ENCODE peak calls at places on chromosomes 5 and 9, in seven cellular contexts. One of them, this sample, is unnamed.

GRCh38 chr5:60978968-60979367 is 34.0 kb downstream of the NDUFAF2 start:
- DNase-seq in HCT116: no peak
- DNase-seq in K562: peak
- DNase-seq in neural crest cell: no peak
- DNase-seq in A549: no peak
- DNase-seq in left ventricle myocardium inferior: no peak
- DNase-seq in fibroblast of the aortic adventitia: no peak
- DNase-seq in this sample: no peak

GRCh38 chr5:17424674-17425073 is 73.4 kb upstream of the TAF11L2 start:
- DNase-seq in left ventricle myocardium inferior: no peak
- DNase-seq in fibroblast of the aortic adventitia: no peak
- DNase-seq in K562: no peak
- DNase-seq in neural crest cell: no peak
- DNase-seq in HCT116: no peak
- DNase-seq in A549: no peak
- DNase-seq in this sample: no peak

GRCh38 chr9:72365525-72366256 is 683 bp upstream of the ZFAND5 start:
- DNase-seq in neural crest cell: peak
- DNase-seq in left ventricle myocardium inferior: peak
- DNase-seq in K562: no peak
- DNase-seq in HCT116: no peak
- DNase-seq in fibroblast of the aortic adventitia: peak
- DNase-seq in A549: peak
- DNase-seq in this sample: peak

GRCh38 chr9:133767625-133768024 is 29.5 kb upstream of the SARDH start:
- DNase-seq in HCT116: no peak
- DNase-seq in left ventricle myocardium inferior: no peak
- DNase-seq in neural crest cell: no peak
- DNase-seq in fibroblast of the aortic adventitia: no peak
- DNase-seq in A549: no peak
- DNase-seq in K562: no peak
- DNase-seq in this sample: no peak

GRCh38 chr9:125521462-125522327 is 185.3 kb downstream of the MAPKAP1 start:
- DNase-seq in K562: no peak
- DNase-seq in HCT116: peak
- DNase-seq in fibroblast of the aortic adventitia: peak
- DNase-seq in A549: peak
- DNase-seq in left ventricle myocardium inferior: no peak
- DNase-seq in neural crest cell: no peak
- DNase-seq in this sample: no peak

GRCh38 chr5:123721721-123722276 is 209.8 kb downstream of the CSNK1G3 start:
- DNase-seq in K562: no peak
- DNase-seq in A549: no peak
- DNase-seq in left ventricle myocardium inferior: no peak
- DNase-seq in HCT116: no peak
- DNase-seq in fibroblast of the aortic adventitia: no peak
- DNase-seq in neural crest cell: no peak
- DNase-seq in this sample: no peak

GRCh38 chr9:124164800-124165199 is 92.9 kb upstream of the NEK6 start:
- DNase-seq in K562: no peak
- DNase-seq in left ventricle myocardium inferior: peak
- DNase-seq in fibroblast of the aortic adventitia: peak
- DNase-seq in A549: no peak
- DNase-seq in neural crest cell: no peak
- DNase-seq in HCT116: no peak
- DNase-seq in this sample: no peak

GRCh38 chr5:126534543-126534942 is 60.5 kb downstream of the ALDH7A1 start:
- DNase-seq in neural crest cell: no peak
- DNase-seq in A549: no peak
- DNase-seq in HCT116: no peak
- DNase-seq in fibroblast of the aortic adventitia: no peak
- DNase-seq in left ventricle myocardium inferior: no peak
- DNase-seq in K562: no peak
- DNase-seq in this sample: no peak

GRCh38 chr9:4547016-4547415 is 56.7 kb downstream of the SLC1A1 start:
- DNase-seq in K562: no peak
- DNase-seq in left ventricle myocardium inferior: no peak
- DNase-seq in neural crest cell: no peak
- DNase-seq in fibroblast of the aortic adventitia: peak
- DNase-seq in HCT116: no peak
- DNase-seq in A549: no peak
- DNase-seq in this sample: no peak

GRCh38 chr9:136464241-136464640 is 18.6 kb downstream of the SEC16A start:
- DNase-seq in HCT116: no peak
- DNase-seq in A549: no peak
- DNase-seq in neural crest cell: no peak
- DNase-seq in left ventricle myocardium inferior: no peak
- DNase-seq in fibroblast of the aortic adventitia: no peak
- DNase-seq in K562: no peak
- DNase-seq in this sample: no peak

GRCh38 chr5:142491260-142491659 is 166.4 kb upstream of the SPRY4 start:
- DNase-seq in HCT116: no peak
- DNase-seq in A549: no peak
- DNase-seq in fibroblast of the aortic adventitia: no peak
- DNase-seq in K562: no peak
- DNase-seq in neural crest cell: peak
- DNase-seq in left ventricle myocardium inferior: no peak
- DNase-seq in this sample: no peak

GRCh38 chr5:56608216-56608925 is 207.0 kb upstream of the MAP3K1 start:
- DNase-seq in left ventricle myocardium inferior: no peak
- DNase-seq in A549: no peak
- DNase-seq in HCT116: no peak
- DNase-seq in fibroblast of the aortic adventitia: no peak
- DNase-seq in K562: no peak
- DNase-seq in neural crest cell: no peak
- DNase-seq in this sample: no peak

GRCh38 chr9:93129691-93130500 is 4.2 kb downstream of the NINJ1 start:
- DNase-seq in HCT116: no peak
- DNase-seq in neural crest cell: no peak
- DNase-seq in fibroblast of the aortic adventitia: no peak
- DNase-seq in A549: no peak
- DNase-seq in K562: no peak
- DNase-seq in left ventricle myocardium inferior: peak
- DNase-seq in this sample: no peak

GRCh38 chr5:65961644-65962043 is 35.3 kb downstream of the ERBIN start:
- DNase-seq in A549: no peak
- DNase-seq in fibroblast of the aortic adventitia: peak
- DNase-seq in K562: peak
- DNase-seq in neural crest cell: no peak
- DNase-seq in left ventricle myocardium inferior: no peak
- DNase-seq in HCT116: no peak
- DNase-seq in this sample: no peak

GRCh38 chr5:111929261-111929660 is 172.3 kb upstream of the NREP start:
- DNase-seq in neural crest cell: no peak
- DNase-seq in HCT116: no peak
- DNase-seq in A549: no peak
- DNase-seq in fibroblast of the aortic adventitia: no peak
- DNase-seq in K562: no peak
- DNase-seq in left ventricle myocardium inferior: no peak
- DNase-seq in this sample: no peak

GRCh38 chr5:112529525-112529924 is 110.4 kb upstream of the EPB41L4A start:
- DNase-seq in K562: peak
- DNase-seq in left ventricle myocardium inferior: no peak
- DNase-seq in neural crest cell: no peak
- DNase-seq in HCT116: peak
- DNase-seq in A549: no peak
- DNase-seq in fibroblast of the aortic adventitia: peak
- DNase-seq in this sample: no peak

GRCh38 chr5:154962494-154962893 is 21.6 kb downstream of the MRPL22 start:
- DNase-seq in K562: no peak
- DNase-seq in left ventricle myocardium inferior: no peak
- DNase-seq in HCT116: no peak
- DNase-seq in neural crest cell: no peak
- DNase-seq in A549: no peak
- DNase-seq in fibroblast of the aortic adventitia: no peak
- DNase-seq in this sample: no peak

GRCh38 chr9:95092321-95093072 is 225.0 kb downstream of the FANCC start:
- DNase-seq in neural crest cell: no peak
- DNase-seq in K562: no peak
- DNase-seq in fibroblast of the aortic adventitia: peak
- DNase-seq in left ventricle myocardium inferior: no peak
- DNase-seq in A549: no peak
- DNase-seq in HCT116: peak
- DNase-seq in this sample: no peak

GRCh38 chr9:6449645-6450044 is 36.6 kb downstream of the UHRF2 start:
- DNase-seq in fibroblast of the aortic adventitia: no peak
- DNase-seq in left ventricle myocardium inferior: no peak
- DNase-seq in A549: no peak
- DNase-seq in K562: no peak
- DNase-seq in neural crest cell: no peak
- DNase-seq in HCT116: no peak
- DNase-seq in this sample: no peak

GRCh38 chr5:83562207-83562606 is 90.7 kb downstream of the VCAN start:
- DNase-seq in K562: no peak
- DNase-seq in neural crest cell: no peak
- DNase-seq in left ventricle myocardium inferior: no peak
- DNase-seq in HCT116: no peak
- DNase-seq in fibroblast of the aortic adventitia: no peak
- DNase-seq in A549: no peak
- DNase-seq in this sample: no peak

GRCh38 chr9:6567140-6567591 is 78.4 kb downstream of the GLDC start:
- DNase-seq in fibroblast of the aortic adventitia: peak
- DNase-seq in A549: peak
- DNase-seq in HCT116: peak
- DNase-seq in K562: no peak
- DNase-seq in left ventricle myocardium inferior: no peak
- DNase-seq in neural crest cell: no peak
- DNase-seq in this sample: no peak

GRCh38 chr5:119257613-119258012 is 98.2 kb upstream of the TNFAIP8 start:
- DNase-seq in neural crest cell: no peak
- DNase-seq in left ventricle myocardium inferior: no peak
- DNase-seq in fibroblast of the aortic adventitia: no peak
- DNase-seq in A549: no peak
- DNase-seq in K562: no peak
- DNase-seq in HCT116: no peak
- DNase-seq in this sample: no peak

GRCh38 chr5:119250946-119251901 is 104.6 kb upstream of the TNFAIP8 start:
- DNase-seq in fibroblast of the aortic adventitia: peak
- DNase-seq in A549: no peak
- DNase-seq in HCT116: no peak
- DNase-seq in neural crest cell: no peak
- DNase-seq in K562: no peak
- DNase-seq in left ventricle myocardium inferior: no peak
- DNase-seq in this sample: no peak

GRCh38 chr5:119255571-119256356 is 100.1 kb upstream of the TNFAIP8 start:
- DNase-seq in K562: peak
- DNase-seq in HCT116: peak
- DNase-seq in left ventricle myocardium inferior: no peak
- DNase-seq in neural crest cell: no peak
- DNase-seq in fibroblast of the aortic adventitia: no peak
- DNase-seq in A549: no peak
- DNase-seq in this sample: no peak
- TF ChIP-seq CTCF in K562: peak
- TF ChIP-seq CTCF in HCT116: peak
- TF ChIP-seq CTCF in left ventricle myocardium inferior: no peak
- TF ChIP-seq CTCF in neural crest cell: no peak
- TF ChIP-seq CTCF in fibroblast of the aortic adventitia: no peak
- TF ChIP-seq CTCF in A549: no peak
- TF ChIP-seq CTCF in this sample: peak

GRCh38 chr5:149072376-149072775 is 9.5 kb upstream of the SH3TC2 start:
- DNase-seq in K562: no peak
- DNase-seq in left ventricle myocardium inferior: no peak
- DNase-seq in HCT116: no peak
- DNase-seq in fibroblast of the aortic adventitia: no peak
- DNase-seq in A549: no peak
- DNase-seq in neural crest cell: no peak
- DNase-seq in this sample: no peak

GRCh38 chr5:149071756-149072155 is 8.9 kb upstream of the SH3TC2 start:
- DNase-seq in A549: no peak
- DNase-seq in neural crest cell: no peak
- DNase-seq in K562: no peak
- DNase-seq in fibroblast of the aortic adventitia: no peak
- DNase-seq in left ventricle myocardium inferior: no peak
- DNase-seq in HCT116: no peak
- DNase-seq in this sample: no peak

GRCh38 chr5:149072791-149073190 is 9.9 kb upstream of the SH3TC2 start:
- DNase-seq in K562: no peak
- DNase-seq in A549: no peak
- DNase-seq in neural crest cell: no peak
- DNase-seq in left ventricle myocardium inferior: no peak
- DNase-seq in HCT116: no peak
- DNase-seq in fibroblast of the aortic adventitia: no peak
- DNase-seq in this sample: no peak

GRCh38 chr5:149069711-149070110 is 6.8 kb upstream of the SH3TC2 start:
- DNase-seq in fibroblast of the aortic adventitia: peak
- DNase-seq in HCT116: no peak
- DNase-seq in left ventricle myocardium inferior: peak
- DNase-seq in K562: no peak
- DNase-seq in A549: no peak
- DNase-seq in neural crest cell: no peak
- DNase-seq in this sample: no peak

DNA sequence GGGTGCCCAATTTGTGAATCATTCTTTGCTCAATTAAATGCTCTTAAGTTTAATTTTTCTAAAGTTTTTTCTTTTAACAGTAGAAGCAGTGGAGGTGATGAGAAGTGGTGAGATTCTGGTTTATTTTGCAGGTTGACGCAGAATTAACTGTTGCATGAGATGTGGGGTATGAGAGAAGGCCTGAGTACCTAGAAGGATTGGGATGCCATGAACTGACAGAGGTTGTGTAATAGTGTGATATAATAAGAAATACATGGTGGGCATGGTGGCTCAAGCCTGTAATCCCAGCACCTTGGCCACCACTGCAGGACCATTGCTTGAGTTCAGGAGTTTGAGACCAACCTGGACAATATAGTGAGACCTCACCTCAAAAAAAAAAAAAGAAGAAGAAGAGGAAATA is 8.4 kb upstream of the SH3TC2 start:
- DNase-seq in neural crest cell: no peak
- DNase-seq in fibroblast of the aortic adventitia: no peak
- DNase-seq in left ventricle myocardium inferior: no peak
- DNase-seq in A549: no peak
- DNase-seq in HCT116: no peak
- DNase-seq in K562: no peak
- DNase-seq in this sample: no peak
- TF ChIP-seq CTCF in neural crest cell: no peak
- TF ChIP-seq CTCF in fibroblast of the aortic adventitia: no peak
- TF ChIP-seq CTCF in left ventricle myocardium inferior: no peak
- TF ChIP-seq CTCF in A549: no peak
- TF ChIP-seq CTCF in HCT116: no peak
- TF ChIP-seq CTCF in K562: no peak
- TF ChIP-seq CTCF in this sample: no peak

GRCh38 chr9:83920469-83920941 is 727 bp downstream of the KIF27 start:
- DNase-seq in neural crest cell: no peak
- DNase-seq in fibroblast of the aortic adventitia: peak
- DNase-seq in A549: peak
- DNase-seq in left ventricle myocardium inferior: no peak
- DNase-seq in K562: peak
- DNase-seq in HCT116: no peak
- DNase-seq in this sample: peak
- TF ChIP-seq CTCF in neural crest cell: no peak
- TF ChIP-seq CTCF in fibroblast of the aortic adventitia: peak
- TF ChIP-seq CTCF in A549: peak
- TF ChIP-seq CTCF in left ventricle myocardium inferior: no peak
- TF ChIP-seq CTCF in K562: peak
- TF ChIP-seq CTCF in HCT116: peak
- TF ChIP-seq CTCF in this sample: peak

DNA sequence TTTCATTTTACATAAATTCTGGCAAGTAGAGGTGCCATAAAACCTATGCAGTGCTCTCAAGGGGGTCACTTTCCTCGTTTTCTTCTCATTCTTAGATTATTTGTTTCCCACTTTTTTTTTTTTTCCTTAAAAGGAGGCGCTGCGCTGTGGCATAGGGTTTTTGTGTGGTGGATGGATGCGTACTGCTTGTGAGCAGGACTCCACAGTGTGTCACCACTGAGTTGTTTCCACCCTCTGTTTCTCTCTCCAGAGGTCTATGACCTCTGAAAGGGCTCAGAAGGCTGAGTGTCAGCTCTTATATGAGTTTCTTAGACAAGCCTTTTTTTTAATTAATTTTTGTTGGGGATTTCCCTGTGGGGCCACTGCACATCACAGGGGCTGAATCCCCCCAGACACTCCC is 13.6 kb upstream of the CLTB start:
- DNase-seq in neural crest cell: no peak
- DNase-seq in left ventricle myocardium inferior: no peak
- DNase-seq in K562: no peak
- DNase-seq in fibroblast of the aortic adventitia: no peak
- DNase-seq in A549: no peak
- DNase-seq in HCT116: no peak
- DNase-seq in this sample: no peak
- TF ChIP-seq CTCF in neural crest cell: no peak
- TF ChIP-seq CTCF in left ventricle myocardium inferior: no peak
- TF ChIP-seq CTCF in K562: peak
- TF ChIP-seq CTCF in fibroblast of the aortic adventitia: no peak
- TF ChIP-seq CTCF in A549: no peak
- TF ChIP-seq CTCF in HCT116: no peak
- TF ChIP-seq CTCF in this sample: no peak